ENCODE peak calls at places on chromosome X, in ten cellular contexts. Z, B, L, T, C, N, U, K, O and J are unnamed samples.

GRCh38 chrX:42274151-42274550 is 350.8 kb upstream of the CASK start:
- DNase-seq in Z (no peak), B (no peak), L (no peak), T (no peak), C (no peak), N (no peak), U (no peak), K (no peak), O (no peak), J (no peak)

GRCh38 chrX:133434197-133434820 is 19.0 kb upstream of the GPC4 start:
- DNase-seq in Z (no peak), B (peak), L (no peak), T (no peak), C (no peak), N (no peak), U (no peak), K (no peak), O (no peak), J (no peak)

GRCh38 chrX:109830704-109831206 is 97.7 kb upstream of the ACSL4 start:
- DNase-seq in Z (no peak), B (peak), L (no peak), T (no peak), C (no peak), N (no peak), U (no peak), K (no peak), O (peak), J (no peak)

GRCh38 chrX:84339507-84340364 is 151.7 kb upstream of the RPS6KA6 start:
- DNase-seq in Z (no peak), B (peak), L (no peak), T (peak), C (no peak), N (no peak), U (peak), K (no peak), O (no peak), J (no peak)

GRCh38 chrX:134026732-134027311 is 41.4 kb upstream of the GPC3 start:
- DNase-seq in Z (no peak), B (no peak), L (no peak), T (peak), C (peak), N (peak), U (no peak), K (no peak), O (peak), J (no peak)

GRCh38 chrX:13733506-13733905 is 914 bp downstream of the TRAPPC2 start:
- DNase-seq in Z (no peak), B (no peak), L (no peak), T (no peak), C (no peak), N (no peak), U (no peak), K (no peak), O (no peak), J (no peak)

GRCh38 chrX:136209016-136209738 is 42.0 kb downstream of the MAP7D3 start:
- DNase-seq in Z (peak), B (peak), L (peak), T (peak), C (peak), N (no peak), U (no peak), K (no peak), O (peak), J (no peak)

GRCh38 chrX:14064632-14065432 is 35.1 kb upstream of the GEMIN8 start:
- DNase-seq in Z (no peak), B (no peak), L (no peak), T (peak), C (no peak), N (no peak), U (no peak), K (no peak), O (peak), J (no peak)

GRCh38 chrX:7146703-7147430 is 645 bp upstream of the STS start:
- DNase-seq in Z (no peak), B (peak), L (no peak), T (no peak), C (no peak), N (no peak), U (no peak), K (no peak), O (no peak), J (no peak)

GRCh38 chrX:57134702-57135101 is 2.5 kb downstream of the SPIN2A start:
- DNase-seq in Z (no peak), B (no peak), L (no peak), T (no peak), C (no peak), N (no peak), U (no peak), K (no peak), O (no peak), J (no peak)

GRCh38 chrX:129781134-129782014 is 1.6 kb downstream of the SASH3 start:
- DNase-seq in Z (peak), B (peak), L (no peak), T (no peak), C (peak), N (peak), U (no peak), K (no peak), O (no peak), J (no peak)